ENCODE peak calls at places on chromosomes 6 and 20, in seven cellular contexts. One of them, this sample, is unnamed.

GRCh38 chr6:35294308-35294945 is 3.2 kb upstream of the DEF6 start:
- DNase-seq in body of pancreas: peak
- DNase-seq in K562: peak
- DNase-seq in thoracic aorta: no peak
- DNase-seq in heart left ventricle: peak
- DNase-seq in spleen: peak
- DNase-seq in mammary epithelial cell: peak
- DNase-seq in this sample: peak

GRCh38 chr6:142850653-142851434 is 94.1 kb downstream of the HIVEP2 start:
- DNase-seq in body of pancreas: no peak
- DNase-seq in K562: no peak
- DNase-seq in thoracic aorta: no peak
- DNase-seq in heart left ventricle: no peak
- DNase-seq in spleen: no peak
- DNase-seq in mammary epithelial cell: peak
- DNase-seq in this sample: no peak

GRCh38 chr6:100085162-100085431 is 91.1 kb upstream of the MCHR2 start:
- DNase-seq in body of pancreas: no peak
- DNase-seq in K562: no peak
- DNase-seq in thoracic aorta: no peak
- DNase-seq in heart left ventricle: no peak
- DNase-seq in spleen: no peak
- DNase-seq in mammary epithelial cell: no peak
- DNase-seq in this sample: no peak

GRCh38 chr6:45892696-45893095 is 123.0 kb downstream of the CLIC5 start:
- DNase-seq in body of pancreas: no peak
- DNase-seq in K562: no peak
- DNase-seq in thoracic aorta: no peak
- DNase-seq in heart left ventricle: no peak
- DNase-seq in spleen: no peak
- DNase-seq in mammary epithelial cell: no peak
- DNase-seq in this sample: no peak

GRCh38 chr20:23077277-23077676 is 8.8 kb downstream of the CD93 start:
- DNase-seq in body of pancreas: no peak
- DNase-seq in K562: no peak
- DNase-seq in thoracic aorta: no peak
- DNase-seq in heart left ventricle: no peak
- DNase-seq in spleen: no peak
- DNase-seq in mammary epithelial cell: no peak
- DNase-seq in this sample: no peak

GRCh38 chr20:54048489-54048888 is 21.9 kb downstream of the BCAS1 start:
- DNase-seq in body of pancreas: no peak
- DNase-seq in K562: no peak
- DNase-seq in thoracic aorta: no peak
- DNase-seq in heart left ventricle: no peak
- DNase-seq in spleen: no peak
- DNase-seq in mammary epithelial cell: no peak
- DNase-seq in this sample: no peak

GRCh38 chr6:53282741-53283140 is 66.0 kb downstream of the ELOVL5 start:
- DNase-seq in body of pancreas: no peak
- DNase-seq in K562: no peak
- DNase-seq in thoracic aorta: no peak
- DNase-seq in heart left ventricle: no peak
- DNase-seq in spleen: no peak
- DNase-seq in mammary epithelial cell: no peak
- DNase-seq in this sample: no peak

GRCh38 chr20:59518881-59519706 is 85.2 kb upstream of the PHACTR3 start:
- DNase-seq in body of pancreas: peak
- DNase-seq in K562: peak
- DNase-seq in thoracic aorta: no peak
- DNase-seq in heart left ventricle: peak
- DNase-seq in spleen: no peak
- DNase-seq in mammary epithelial cell: peak
- DNase-seq in this sample: peak

GRCh38 chr20:34018166-34018565 is 24.5 kb downstream of the RALY start:
- DNase-seq in body of pancreas: no peak
- DNase-seq in K562: no peak
- DNase-seq in thoracic aorta: no peak
- DNase-seq in heart left ventricle: no peak
- DNase-seq in spleen: no peak
- DNase-seq in mammary epithelial cell: no peak
- DNase-seq in this sample: no peak

GRCh38 chr20:23242556-23243180 is 107.9 kb upstream of the NXT1 start:
- DNase-seq in body of pancreas: no peak
- DNase-seq in K562: no peak
- DNase-seq in thoracic aorta: no peak
- DNase-seq in heart left ventricle: no peak
- DNase-seq in spleen: no peak
- DNase-seq in mammary epithelial cell: no peak
- DNase-seq in this sample: no peak

GRCh38 chr20:58228484-58229197 is at the start of gene ANKRD60:
- DNase-seq in body of pancreas: no peak
- DNase-seq in K562: peak
- DNase-seq in thoracic aorta: no peak
- DNase-seq in heart left ventricle: no peak
- DNase-seq in spleen: no peak
- DNase-seq in mammary epithelial cell: no peak
- DNase-seq in this sample: no peak

GRCh38 chr20:23673209-23673608 is 15.6 kb downstream of the CST4 start:
- DNase-seq in body of pancreas: no peak
- DNase-seq in K562: no peak
- DNase-seq in thoracic aorta: no peak
- DNase-seq in heart left ventricle: no peak
- DNase-seq in spleen: no peak
- DNase-seq in mammary epithelial cell: no peak
- DNase-seq in this sample: no peak

DNA sequence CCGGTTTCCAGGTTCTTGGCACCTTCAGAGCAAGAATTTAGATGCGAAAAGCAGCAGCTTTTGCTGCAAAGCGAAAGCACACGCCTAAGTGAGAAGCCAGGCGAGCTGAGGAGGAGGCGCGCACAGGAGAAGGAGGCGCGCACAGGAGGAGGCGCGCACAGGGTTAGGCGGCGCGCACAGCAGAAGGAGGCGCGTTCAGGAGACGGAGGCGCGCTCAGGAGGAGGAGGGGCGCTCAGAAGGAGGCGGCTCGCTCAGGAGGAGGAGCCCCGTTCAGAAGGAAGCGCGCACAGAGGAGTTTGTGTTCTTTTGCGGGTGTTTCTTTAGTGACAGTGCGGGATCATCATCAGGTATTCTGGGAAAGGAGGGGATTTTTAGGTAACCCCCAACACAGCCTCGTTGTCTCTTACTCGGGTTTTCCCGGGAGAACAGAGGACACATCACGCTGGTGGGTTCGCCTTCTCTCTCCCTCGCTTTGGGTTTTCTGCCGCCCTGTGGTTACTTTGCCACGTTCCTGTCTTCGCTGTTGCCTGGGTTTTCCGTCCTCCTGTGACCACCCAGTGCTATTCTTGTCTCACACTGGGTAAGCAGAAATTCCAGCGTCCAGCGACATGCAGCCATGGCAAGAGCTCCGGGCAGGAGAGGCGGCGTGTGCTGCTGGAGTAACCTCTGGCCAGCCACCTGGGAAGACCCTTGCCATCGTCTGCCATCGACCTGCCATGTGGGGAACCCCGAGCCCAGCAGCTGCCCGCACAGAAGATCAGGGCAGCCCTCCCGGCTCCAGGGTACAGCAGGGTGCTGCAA is 47.0 kb downstream of the WDR27 start:
- DNase-seq in body of pancreas: peak
- DNase-seq in K562: no peak
- DNase-seq in thoracic aorta: peak
- DNase-seq in heart left ventricle: peak
- DNase-seq in spleen: peak
- DNase-seq in mammary epithelial cell: peak
- DNase-seq in this sample: peak
- TF ChIP-seq CTCF in body of pancreas: peak
- TF ChIP-seq CTCF in K562: no peak
- TF ChIP-seq CTCF in thoracic aorta: peak
- TF ChIP-seq CTCF in heart left ventricle: no peak
- TF ChIP-seq CTCF in spleen: peak
- TF ChIP-seq CTCF in mammary epithelial cell: no peak
- TF ChIP-seq CTCF in this sample: no peak

GRCh38 chr20:17952692-17953684 is 15.6 kb downstream of the SNX5 start:
- DNase-seq in body of pancreas: no peak
- DNase-seq in K562: no peak
- DNase-seq in thoracic aorta: no peak
- DNase-seq in heart left ventricle: no peak
- DNase-seq in spleen: no peak
- DNase-seq in mammary epithelial cell: no peak
- DNase-seq in this sample: no peak

GRCh38 chr20:17957505-17958325 is 10.9 kb downstream of the SNX5 start:
- DNase-seq in body of pancreas: no peak
- DNase-seq in K562: no peak
- DNase-seq in thoracic aorta: no peak
- DNase-seq in heart left ventricle: no peak
- DNase-seq in spleen: no peak
- DNase-seq in mammary epithelial cell: no peak
- DNase-seq in this sample: no peak

GRCh38 chr20:17953935-17954334 is 14.7 kb downstream of the SNX5 start:
- DNase-seq in body of pancreas: no peak
- DNase-seq in K562: no peak
- DNase-seq in thoracic aorta: no peak
- DNase-seq in heart left ventricle: no peak
- DNase-seq in spleen: no peak
- DNase-seq in mammary epithelial cell: no peak
- DNase-seq in this sample: no peak

GRCh38 chr20:17956099-17956685 is 12.4 kb downstream of the SNX5 start:
- DNase-seq in body of pancreas: no peak
- DNase-seq in K562: no peak
- DNase-seq in thoracic aorta: no peak
- DNase-seq in heart left ventricle: no peak
- DNase-seq in spleen: no peak
- DNase-seq in mammary epithelial cell: no peak
- DNase-seq in this sample: no peak

GRCh38 chr20:17955302-17955701 is 13.3 kb downstream of the SNX5 start:
- DNase-seq in body of pancreas: no peak
- DNase-seq in K562: no peak
- DNase-seq in thoracic aorta: no peak
- DNase-seq in heart left ventricle: no peak
- DNase-seq in spleen: no peak
- DNase-seq in mammary epithelial cell: no peak
- DNase-seq in this sample: no peak
- TF ChIP-seq CTCF in body of pancreas: no peak
- TF ChIP-seq CTCF in K562: no peak
- TF ChIP-seq CTCF in thoracic aorta: no peak
- TF ChIP-seq CTCF in heart left ventricle: no peak
- TF ChIP-seq CTCF in spleen: no peak
- TF ChIP-seq CTCF in mammary epithelial cell: no peak
- TF ChIP-seq CTCF in this sample: no peak

GRCh38 chr20:11271319-11271718 is 597.5 kb upstream of the JAG1 start:
- DNase-seq in body of pancreas: no peak
- DNase-seq in K562: no peak
- DNase-seq in thoracic aorta: no peak
- DNase-seq in heart left ventricle: no peak
- DNase-seq in spleen: no peak
- DNase-seq in mammary epithelial cell: no peak
- DNase-seq in this sample: no peak
- TF ChIP-seq CTCF in body of pancreas: no peak
- TF ChIP-seq CTCF in K562: no peak
- TF ChIP-seq CTCF in thoracic aorta: no peak
- TF ChIP-seq CTCF in heart left ventricle: no peak
- TF ChIP-seq CTCF in spleen: no peak
- TF ChIP-seq CTCF in mammary epithelial cell: no peak
- TF ChIP-seq CTCF in this sample: no peak

GRCh38 chr6:148317051-148317450 is 25.6 kb upstream of the SASH1 start:
- DNase-seq in body of pancreas: no peak
- DNase-seq in K562: no peak
- DNase-seq in thoracic aorta: no peak
- DNase-seq in heart left ventricle: no peak
- DNase-seq in spleen: no peak
- DNase-seq in mammary epithelial cell: no peak
- DNase-seq in this sample: no peak

GRCh38 chr6:148313483-148313882 is 29.2 kb upstream of the SASH1 start:
- DNase-seq in body of pancreas: no peak
- DNase-seq in K562: no peak
- DNase-seq in thoracic aorta: no peak
- DNase-seq in heart left ventricle: no peak
- DNase-seq in spleen: no peak
- DNase-seq in mammary epithelial cell: no peak
- DNase-seq in this sample: no peak

GRCh38 chr6:148311849-148312669 is 30.6 kb upstream of the SASH1 start:
- DNase-seq in body of pancreas: no peak
- DNase-seq in K562: no peak
- DNase-seq in thoracic aorta: no peak
- DNase-seq in heart left ventricle: no peak
- DNase-seq in spleen: no peak
- DNase-seq in mammary epithelial cell: no peak
- DNase-seq in this sample: no peak

GRCh38 chr6:148317739-148318138 is 24.9 kb upstream of the SASH1 start:
- DNase-seq in body of pancreas: no peak
- DNase-seq in K562: no peak
- DNase-seq in thoracic aorta: no peak
- DNase-seq in heart left ventricle: no peak
- DNase-seq in spleen: no peak
- DNase-seq in mammary epithelial cell: no peak
- DNase-seq in this sample: no peak

GRCh38 chr6:148316308-148316707 is 26.3 kb upstream of the SASH1 start:
- DNase-seq in body of pancreas: peak
- DNase-seq in K562: no peak
- DNase-seq in thoracic aorta: no peak
- DNase-seq in heart left ventricle: peak
- DNase-seq in spleen: no peak
- DNase-seq in mammary epithelial cell: no peak
- DNase-seq in this sample: no peak
- TF ChIP-seq CTCF in body of pancreas: no peak
- TF ChIP-seq CTCF in K562: no peak
- TF ChIP-seq CTCF in thoracic aorta: no peak
- TF ChIP-seq CTCF in heart left ventricle: no peak
- TF ChIP-seq CTCF in spleen: no peak
- TF ChIP-seq CTCF in mammary epithelial cell: no peak
- TF ChIP-seq CTCF in this sample: no peak